ENCODE peak calls at places on chromosomes 4 and X, in ten cellular contexts. One of them, this sample, is unnamed. For H3K9me3, the result is how much of the 10 kb centered on the place peaks cover.

GRCh38 chr4:158682071-158682470 is 10.0 kb downstream of the ETFDH start:
- DNase-seq in upper lobe of right lung: no peak
- DNase-seq in AG04450: no peak
- DNase-seq in CD8-positive, alpha-beta T cell: no peak
- DNase-seq in WERI-Rb-1: no peak
- DNase-seq in fibroblast of lung: no peak
- DNase-seq in sigmoid colon: no peak
- DNase-seq in lung: no peak
- DNase-seq in IMR-90: no peak
- DNase-seq in cardiac muscle cell: no peak
- DNase-seq in this sample: no peak

GRCh38 chrX:18828832-18829404 is 121.5 kb downstream of the PPEF1 start:
- DNase-seq in upper lobe of right lung: no peak
- DNase-seq in AG04450: no peak
- DNase-seq in CD8-positive, alpha-beta T cell: no peak
- DNase-seq in WERI-Rb-1: no peak
- DNase-seq in fibroblast of lung: peak
- DNase-seq in sigmoid colon: no peak
- DNase-seq in lung: no peak
- DNase-seq in IMR-90: no peak
- DNase-seq in cardiac muscle cell: peak
- DNase-seq in this sample: no peak

GRCh38 chr4:107548211-107548905 is 171.7 kb downstream of the PAPSS1 start:
- DNase-seq in upper lobe of right lung: no peak
- DNase-seq in AG04450: no peak
- DNase-seq in CD8-positive, alpha-beta T cell: no peak
- DNase-seq in WERI-Rb-1: no peak
- DNase-seq in fibroblast of lung: peak
- DNase-seq in sigmoid colon: no peak
- DNase-seq in lung: no peak
- DNase-seq in IMR-90: peak
- DNase-seq in cardiac muscle cell: peak
- DNase-seq in this sample: no peak

GRCh38 chrX:150548684-150549083 is 19.7 kb upstream of the MTM1 start:
- DNase-seq in upper lobe of right lung: no peak
- DNase-seq in AG04450: no peak
- DNase-seq in CD8-positive, alpha-beta T cell: no peak
- DNase-seq in WERI-Rb-1: no peak
- DNase-seq in fibroblast of lung: peak
- DNase-seq in sigmoid colon: no peak
- DNase-seq in lung: no peak
- DNase-seq in IMR-90: peak
- DNase-seq in cardiac muscle cell: no peak
- DNase-seq in this sample: no peak

GRCh38 chr4:23884731-23885130 is 5.1 kb downstream of the PPARGC1A start:
- DNase-seq in upper lobe of right lung: no peak
- DNase-seq in AG04450: no peak
- DNase-seq in CD8-positive, alpha-beta T cell: no peak
- DNase-seq in WERI-Rb-1: no peak
- DNase-seq in fibroblast of lung: peak
- DNase-seq in sigmoid colon: no peak
- DNase-seq in lung: no peak
- DNase-seq in IMR-90: no peak
- DNase-seq in cardiac muscle cell: peak
- DNase-seq in this sample: no peak

GRCh38 chr4:3783691-3784306 is 17.6 kb downstream of the ADRA2C start:
- DNase-seq in upper lobe of right lung: no peak
- DNase-seq in AG04450: no peak
- DNase-seq in CD8-positive, alpha-beta T cell: no peak
- DNase-seq in WERI-Rb-1: peak
- DNase-seq in fibroblast of lung: no peak
- DNase-seq in sigmoid colon: no peak
- DNase-seq in lung: no peak
- DNase-seq in IMR-90: no peak
- DNase-seq in cardiac muscle cell: no peak
- DNase-seq in this sample: no peak

GRCh38 chr4:17173300-17173699 is 274.9 kb upstream of the LDB2 start:
- DNase-seq in upper lobe of right lung: no peak
- DNase-seq in AG04450: no peak
- DNase-seq in CD8-positive, alpha-beta T cell: no peak
- DNase-seq in WERI-Rb-1: peak
- DNase-seq in fibroblast of lung: no peak
- DNase-seq in sigmoid colon: no peak
- DNase-seq in lung: no peak
- DNase-seq in IMR-90: no peak
- DNase-seq in cardiac muscle cell: no peak
- DNase-seq in this sample: no peak

GRCh38 chr4:8920969-8921368 is 49.3 kb upstream of the HMX1 start:
- DNase-seq in upper lobe of right lung: no peak
- DNase-seq in AG04450: no peak
- DNase-seq in CD8-positive, alpha-beta T cell: no peak
- DNase-seq in WERI-Rb-1: no peak
- DNase-seq in fibroblast of lung: no peak
- DNase-seq in sigmoid colon: no peak
- DNase-seq in lung: peak
- DNase-seq in IMR-90: no peak
- DNase-seq in cardiac muscle cell: no peak
- DNase-seq in this sample: no peak

GRCh38 chrX:386239-386767 is 404 bp downstream of the PPP2R3B start:
- DNase-seq in upper lobe of right lung: no peak
- DNase-seq in AG04450: no peak
- DNase-seq in CD8-positive, alpha-beta T cell: peak
- DNase-seq in WERI-Rb-1: no peak
- DNase-seq in fibroblast of lung: no peak
- DNase-seq in sigmoid colon: no peak
- DNase-seq in lung: no peak
- DNase-seq in IMR-90: no peak
- DNase-seq in cardiac muscle cell: no peak
- DNase-seq in this sample: peak

GRCh38 chr4:133156556-133156955 is 7.5 kb downstream of the PCDH10 start:
- DNase-seq in upper lobe of right lung: no peak
- DNase-seq in AG04450: no peak
- DNase-seq in CD8-positive, alpha-beta T cell: no peak
- DNase-seq in WERI-Rb-1: no peak
- DNase-seq in fibroblast of lung: no peak
- DNase-seq in sigmoid colon: no peak
- DNase-seq in lung: no peak
- DNase-seq in IMR-90: no peak
- DNase-seq in cardiac muscle cell: no peak
- DNase-seq in this sample: no peak

DNA sequence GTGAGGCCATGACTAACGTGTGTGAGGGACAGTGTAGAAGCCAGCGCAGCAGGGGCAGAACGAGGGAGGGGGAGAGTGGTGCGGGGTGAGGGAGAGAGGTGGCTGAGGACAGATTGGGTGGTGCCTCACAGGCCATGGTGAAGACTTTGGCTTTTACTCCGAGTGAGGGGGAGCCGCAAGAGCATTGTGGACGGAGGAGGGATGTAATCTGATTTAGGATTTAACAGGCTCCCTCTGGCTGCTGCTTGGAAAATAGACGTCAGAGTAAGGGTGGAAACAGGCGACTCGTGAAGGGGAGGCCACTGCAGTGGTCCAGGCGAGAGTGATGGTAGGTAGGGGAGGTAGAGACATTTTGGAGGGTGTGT is 13.0 kb downstream of the PPP1R3F start:
- DNase-seq in upper lobe of right lung: no peak
- DNase-seq in AG04450: no peak
- DNase-seq in CD8-positive, alpha-beta T cell: no peak
- DNase-seq in WERI-Rb-1: peak
- DNase-seq in fibroblast of lung: peak
- DNase-seq in sigmoid colon: peak
- DNase-seq in lung: no peak
- DNase-seq in IMR-90: peak
- DNase-seq in cardiac muscle cell: peak
- DNase-seq in this sample: no peak
- TF ChIP-seq CTCF in upper lobe of right lung: no peak
- TF ChIP-seq CTCF in AG04450: peak
- TF ChIP-seq CTCF in CD8-positive, alpha-beta T cell: no peak
- TF ChIP-seq CTCF in WERI-Rb-1: peak
- TF ChIP-seq CTCF in fibroblast of lung: no peak
- TF ChIP-seq CTCF in sigmoid colon: no peak
- TF ChIP-seq CTCF in lung: no peak
- TF ChIP-seq CTCF in IMR-90: peak
- TF ChIP-seq CTCF in cardiac muscle cell: peak
- TF ChIP-seq CTCF in this sample: no peak

GRCh38 chrX:78378476-78379115 is 51.2 kb upstream of the CYSLTR1 start:
- DNase-seq in upper lobe of right lung: no peak
- DNase-seq in AG04450: no peak
- DNase-seq in CD8-positive, alpha-beta T cell: no peak
- DNase-seq in WERI-Rb-1: no peak
- DNase-seq in fibroblast of lung: no peak
- DNase-seq in sigmoid colon: no peak
- DNase-seq in lung: no peak
- DNase-seq in IMR-90: no peak
- DNase-seq in cardiac muscle cell: peak
- DNase-seq in this sample: no peak

GRCh38 chrX:78375894-78376293 is 48.5 kb upstream of the CYSLTR1 start:
- DNase-seq in upper lobe of right lung: no peak
- DNase-seq in AG04450: no peak
- DNase-seq in CD8-positive, alpha-beta T cell: no peak
- DNase-seq in WERI-Rb-1: no peak
- DNase-seq in fibroblast of lung: no peak
- DNase-seq in sigmoid colon: no peak
- DNase-seq in lung: no peak
- DNase-seq in IMR-90: no peak
- DNase-seq in cardiac muscle cell: no peak
- DNase-seq in this sample: no peak

GRCh38 chrX:78377186-78377585 is 49.8 kb upstream of the CYSLTR1 start:
- DNase-seq in upper lobe of right lung: no peak
- DNase-seq in AG04450: no peak
- DNase-seq in CD8-positive, alpha-beta T cell: no peak
- DNase-seq in WERI-Rb-1: no peak
- DNase-seq in fibroblast of lung: no peak
- DNase-seq in sigmoid colon: no peak
- DNase-seq in lung: no peak
- DNase-seq in IMR-90: no peak
- DNase-seq in cardiac muscle cell: no peak
- DNase-seq in this sample: no peak
- H3K27ac ChIP-seq in upper lobe of right lung: no peak
- H3K27ac ChIP-seq in AG04450: no peak
- H3K27ac ChIP-seq in CD8-positive, alpha-beta T cell: no peak
- H3K27ac ChIP-seq in WERI-Rb-1: no peak
- H3K27ac ChIP-seq in fibroblast of lung: no peak
- H3K27ac ChIP-seq in sigmoid colon: no peak
- H3K27ac ChIP-seq in lung: no peak
- H3K27ac ChIP-seq in IMR-90: no peak
- H3K27ac ChIP-seq in cardiac muscle cell: no peak
- H3K27ac ChIP-seq in this sample: no peak

GRCh38 chr4:32147446-32148064 is 1427.4 kb downstream of the PCDH7 start:
- DNase-seq in upper lobe of right lung: no peak
- DNase-seq in AG04450: no peak
- DNase-seq in CD8-positive, alpha-beta T cell: no peak
- DNase-seq in WERI-Rb-1: no peak
- DNase-seq in fibroblast of lung: no peak
- DNase-seq in sigmoid colon: no peak
- DNase-seq in lung: no peak
- DNase-seq in IMR-90: no peak
- DNase-seq in cardiac muscle cell: no peak
- DNase-seq in this sample: no peak
- H3K9me3 ChIP-seq in upper lobe of right lung: under half
- H3K9me3 ChIP-seq in AG04450: under half
- H3K9me3 ChIP-seq in CD8-positive, alpha-beta T cell: under half
- H3K9me3 ChIP-seq in WERI-Rb-1: under half
- H3K9me3 ChIP-seq in fibroblast of lung: under half
- H3K9me3 ChIP-seq in sigmoid colon: under half
- H3K9me3 ChIP-seq in lung: under half
- H3K9me3 ChIP-seq in IMR-90: under half
- H3K9me3 ChIP-seq in cardiac muscle cell: under half
- H3K9me3 ChIP-seq in this sample: under half

GRCh38 chr4:73922766-73923630 is 53.8 kb downstream of the CXCL1 start:
- DNase-seq in upper lobe of right lung: no peak
- DNase-seq in AG04450: no peak
- DNase-seq in CD8-positive, alpha-beta T cell: no peak
- DNase-seq in WERI-Rb-1: no peak
- DNase-seq in fibroblast of lung: peak
- DNase-seq in sigmoid colon: no peak
- DNase-seq in lung: no peak
- DNase-seq in IMR-90: peak
- DNase-seq in cardiac muscle cell: peak
- DNase-seq in this sample: no peak
- TF ChIP-seq CTCF in upper lobe of right lung: peak
- TF ChIP-seq CTCF in AG04450: peak
- TF ChIP-seq CTCF in CD8-positive, alpha-beta T cell: no peak
- TF ChIP-seq CTCF in WERI-Rb-1: no peak
- TF ChIP-seq CTCF in fibroblast of lung: peak
- TF ChIP-seq CTCF in sigmoid colon: no peak
- TF ChIP-seq CTCF in lung: no peak
- TF ChIP-seq CTCF in IMR-90: peak
- TF ChIP-seq CTCF in cardiac muscle cell: peak
- TF ChIP-seq CTCF in this sample: no peak

GRCh38 chr4:98624642-98625041 is 33.8 kb downstream of the TSPAN5 start:
- DNase-seq in upper lobe of right lung: no peak
- DNase-seq in AG04450: no peak
- DNase-seq in CD8-positive, alpha-beta T cell: no peak
- DNase-seq in WERI-Rb-1: no peak
- DNase-seq in fibroblast of lung: no peak
- DNase-seq in sigmoid colon: no peak
- DNase-seq in lung: no peak
- DNase-seq in IMR-90: no peak
- DNase-seq in cardiac muscle cell: no peak
- DNase-seq in this sample: no peak
- H3K27ac ChIP-seq in upper lobe of right lung: no peak
- H3K27ac ChIP-seq in AG04450: no peak
- H3K27ac ChIP-seq in CD8-positive, alpha-beta T cell: no peak
- H3K27ac ChIP-seq in WERI-Rb-1: no peak
- H3K27ac ChIP-seq in fibroblast of lung: no peak
- H3K27ac ChIP-seq in sigmoid colon: no peak
- H3K27ac ChIP-seq in lung: no peak
- H3K27ac ChIP-seq in IMR-90: no peak
- H3K27ac ChIP-seq in cardiac muscle cell: no peak
- H3K27ac ChIP-seq in this sample: no peak

GRCh38 chr4:29336851-29337250 is 1383.3 kb upstream of the PCDH7 start:
- DNase-seq in upper lobe of right lung: no peak
- DNase-seq in AG04450: no peak
- DNase-seq in CD8-positive, alpha-beta T cell: no peak
- DNase-seq in WERI-Rb-1: no peak
- DNase-seq in fibroblast of lung: no peak
- DNase-seq in sigmoid colon: no peak
- DNase-seq in lung: no peak
- DNase-seq in IMR-90: no peak
- DNase-seq in cardiac muscle cell: no peak
- DNase-seq in this sample: no peak
- H3K9me3 ChIP-seq in upper lobe of right lung: under half
- H3K9me3 ChIP-seq in AG04450: under half
- H3K9me3 ChIP-seq in CD8-positive, alpha-beta T cell: under half
- H3K9me3 ChIP-seq in WERI-Rb-1: under half
- H3K9me3 ChIP-seq in fibroblast of lung: under half
- H3K9me3 ChIP-seq in sigmoid colon: under half
- H3K9me3 ChIP-seq in lung: under half
- H3K9me3 ChIP-seq in IMR-90: under half
- H3K9me3 ChIP-seq in cardiac muscle cell: under half
- H3K9me3 ChIP-seq in this sample: under half

GRCh38 chrX:115630204-115630603 is 69.2 kb downstream of the PLS3 start:
- DNase-seq in upper lobe of right lung: no peak
- DNase-seq in AG04450: no peak
- DNase-seq in CD8-positive, alpha-beta T cell: no peak
- DNase-seq in WERI-Rb-1: no peak
- DNase-seq in fibroblast of lung: peak
- DNase-seq in sigmoid colon: no peak
- DNase-seq in lung: no peak
- DNase-seq in IMR-90: no peak
- DNase-seq in cardiac muscle cell: no peak
- DNase-seq in this sample: no peak

GRCh38 chrX:115632455-115632854 is 71.5 kb downstream of the PLS3 start:
- DNase-seq in upper lobe of right lung: no peak
- DNase-seq in AG04450: no peak
- DNase-seq in CD8-positive, alpha-beta T cell: no peak
- DNase-seq in WERI-Rb-1: no peak
- DNase-seq in fibroblast of lung: peak
- DNase-seq in sigmoid colon: no peak
- DNase-seq in lung: no peak
- DNase-seq in IMR-90: peak
- DNase-seq in cardiac muscle cell: no peak
- DNase-seq in this sample: no peak
- TF ChIP-seq CTCF in upper lobe of right lung: no peak
- TF ChIP-seq CTCF in AG04450: no peak
- TF ChIP-seq CTCF in CD8-positive, alpha-beta T cell: no peak
- TF ChIP-seq CTCF in WERI-Rb-1: no peak
- TF ChIP-seq CTCF in fibroblast of lung: no peak
- TF ChIP-seq CTCF in sigmoid colon: no peak
- TF ChIP-seq CTCF in lung: no peak
- TF ChIP-seq CTCF in IMR-90: no peak
- TF ChIP-seq CTCF in cardiac muscle cell: no peak
- TF ChIP-seq CTCF in this sample: no peak

This sample was measured in CD4-positive, alpha-beta T cell.